ENCODE peak calls at places on chromosomes 12 and 14, in nine cellular contexts. A is naive thymus-derived CD8-positive, alpha-beta T cell; I is small intestine; V is activated effector memory CD4-positive, alpha-beta T cell treated with Interleukin-2 at 50 U/mL for 16 hours; S is non-pigmented ciliary epithelial cell; L is occipital lobe; U is iris pigment epithelial cell; B is kidney glomerular epithelial cell; H is psoas muscle. W is an unnamed sample.

GRCh38 chr14:51738754-51739153 is 87.0 kb downstream of the FRMD6 start:
- DNase-seq in A (no peak), U (no peak), S (no peak), I (no peak), V (no peak), L (no peak), B (no peak), H (no peak), W (no peak)

GRCh38 chr12:89706551-89707348 is 1.9 kb downstream of the ATP2B1 start:
- DNase-seq in V (no peak), A (no peak), I (peak), U (no peak), H (peak), S (no peak), B (no peak), L (peak), W (peak)

GRCh38 chr12:19074700-19075099 is 54.8 kb upstream of the PLEKHA5 start:
- DNase-seq in B (no peak), L (no peak), I (no peak), A (no peak), H (no peak), U (peak), S (no peak), V (no peak), W (no peak)

GRCh38 chr14:97382616-97383226 is 585.5 kb downstream of the VRK1 start:
- DNase-seq in A (no peak), L (no peak), I (no peak), V (no peak), S (no peak), H (no peak), B (no peak), U (no peak), W (no peak)

GRCh38 chr12:88291498-88292131 is 149.5 kb downstream of the TMTC3 start:
- DNase-seq in U (peak), V (no peak), L (no peak), A (no peak), H (no peak), S (no peak), B (no peak), I (no peak), W (no peak)

GRCh38 chr12:27220057-27220987 is 23.8 kb upstream of the STK38L start:
- DNase-seq in I (no peak), S (no peak), L (no peak), U (peak), A (no peak), H (no peak), B (no peak), V (no peak), W (no peak)

GRCh38 chr12:123923927-123924326 is 48.7 kb downstream of the CCDC92 start:
- DNase-seq in L (no peak), A (no peak), S (no peak), H (no peak), B (no peak), I (no peak), V (no peak), U (no peak), W (no peak)

GRCh38 chr12:11672361-11672760 is 22.9 kb downstream of the ETV6 start:
- DNase-seq in V (no peak), I (no peak), H (no peak), B (no peak), U (no peak), A (no peak), S (no peak), L (no peak), W (no peak)

GRCh38 chr12:52361553-52361952 is 5.7 kb downstream of the KRT85 start:
- DNase-seq in I (no peak), S (no peak), L (no peak), H (no peak), U (no peak), V (no peak), B (no peak), A (no peak), W (no peak)

GRCh38 chr12:3293446-3294161 is 197.4 kb upstream of the PRMT8 start:
- DNase-seq in B (peak), U (peak), S (no peak), L (no peak), I (no peak), A (no peak), H (no peak), V (no peak), W (no peak)

GRCh38 chr12:115691123-115691522 is 586.4 kb downstream of the MED13L start:
- DNase-seq in B (no peak), A (no peak), I (peak), L (no peak), U (no peak), H (no peak), V (no peak), S (no peak), W (no peak)

GRCh38 chr12:52857500-52857899 is 8.7 kb upstream of the KRT78 start:
- DNase-seq in U (no peak), H (no peak), L (no peak), I (no peak), S (no peak), V (no peak), A (no peak), B (no peak), W (no peak)

GRCh38 chr12:3293013-3293412 is 198.0 kb upstream of the PRMT8 start:
- DNase-seq in S (no peak), H (no peak), U (no peak), A (no peak), B (no peak), V (no peak), L (no peak), I (no peak), W (no peak)

GRCh38 chr14:65042731-65043372 is 56.2 kb downstream of the FNTB start:
- DNase-seq in V (no peak), U (no peak), A (no peak), S (no peak), I (no peak), B (no peak), L (no peak), H (no peak), W (no peak)

GRCh38 chr14:69315302-69315701 is 55.3 kb downstream of the GALNT16 start:
- DNase-seq in S (no peak), V (no peak), B (no peak), U (no peak), A (no peak), I (peak), H (no peak), L (no peak), W (no peak)

GRCh38 chr14:43729149-43729548 is 777.9 kb downstream of the FSCB start:
- DNase-seq in L (no peak), I (no peak), H (no peak), U (no peak), A (no peak), B (no peak), S (no peak), V (no peak), W (no peak)

GRCh38 chr12:111953455-111953854 is 59.5 kb downstream of the TMEM116 start:
- DNase-seq in U (peak), I (peak), A (no peak), L (no peak), S (no peak), B (no peak), V (no peak), H (no peak), W (no peak)

GRCh38 chr14:37585971-37586759 is 8.9 kb downstream of the FOXA1 start:
- DNase-seq in H (no peak), I (peak), V (no peak), S (no peak), B (no peak), L (no peak), U (no peak), A (no peak), W (peak)

GRCh38 chr14:91154851-91155625 is 41.2 kb downstream of the DGLUCY start:
- DNase-seq in I (peak), A (no peak), S (peak), V (no peak), U (peak), H (no peak), L (no peak), B (peak), W (peak)

GRCh38 chr14:72480465-72481243 is 413.2 kb downstream of the DPF3 start:
- DNase-seq in I (no peak), L (no peak), A (no peak), H (no peak), U (no peak), B (no peak), S (no peak), V (no peak), W (no peak)

GRCh38 chr14:65239143-65239672 is 136.9 kb upstream of the MAX start:
- DNase-seq in L (no peak), S (peak), B (peak), V (no peak), U (peak), I (peak), H (peak), A (no peak), W (peak)

GRCh38 chr12:13093191-13093849 is 10.1 kb downstream of the GSG1 start:
- DNase-seq in H (no peak), B (peak), I (no peak), U (peak), A (no peak), L (no peak), S (no peak), V (no peak), W (no peak)

GRCh38 chr14:96567289-96567899 is 65.2 kb downstream of the PAPOLA start:
- DNase-seq in H (no peak), I (peak), A (no peak), V (no peak), U (peak), S (no peak), B (no peak), L (no peak), W (no peak)

W was measured in colonic mucosa.